ENCODE peak calls at places on chromosome 4, in eight cellular contexts. G, O, I, U, N, Z, Y and M are unnamed samples. For H3K4me1, the result is how much of the 10 kb centered on the place peaks cover.

GRCh38 chr4:183171484-183172267 is 72.6 kb downstream of the WWC2 start:
- DNase-seq in Y (no peak), I (no peak), G (peak), N (peak), U (no peak), Z (no peak), O (no peak), M (no peak)

GRCh38 chr4:54225671-54226398 is 3.3 kb upstream of the PDGFRA start:
- DNase-seq in Z (peak), N (no peak), O (no peak), Y (no peak), G (peak), U (no peak), I (no peak), M (no peak)

GRCh38 chr4:74104145-74104544 is 5.2 kb upstream of the CXCL2 start:
- DNase-seq in G (no peak), I (no peak), Z (peak), N (peak), Y (no peak), U (peak), O (no peak), M (peak)

GRCh38 chr4:3073158-3074077 is 920 bp downstream of the HTT-AS start:
- DNase-seq in Y (no peak), Z (no peak), N (no peak), O (no peak), I (no peak), G (no peak), U (peak), M (peak)

GRCh38 chr4:158810487-158811215 is 41.8 kb downstream of the FNIP2 start:
- DNase-seq in O (no peak), I (peak), G (peak), U (peak), Y (peak), Z (peak), N (peak), M (peak)

GRCh38 chr4:118999919-119000318 is 111.3 kb downstream of the SYNPO2 start:
- DNase-seq in N (no peak), U (no peak), I (no peak), Z (no peak), G (no peak), Y (no peak), O (no peak), M (no peak)

GRCh38 chr4:95591278-95591677 is 42.5 kb upstream of the UNC5C start:
- DNase-seq in G (no peak), U (no peak), O (no peak), Z (no peak), I (no peak), N (no peak), Y (no peak), M (no peak)

GRCh38 chr4:33961751-33962150 is 2282.6 kb downstream of the ARAP2 start:
- DNase-seq in G (peak), Y (no peak), O (no peak), I (no peak), U (no peak), N (peak), Z (no peak), M (no peak)

GRCh38 chr4:2833671-2834000 is 10.0 kb upstream of the ADD1 start:
- DNase-seq in Z (peak), G (no peak), O (no peak), Y (peak), U (no peak), I (no peak), N (no peak), M (no peak)

GRCh38 chr4:113436360-113436759 is 325.2 kb downstream of the CAMK2D start:
- DNase-seq in I (no peak), U (no peak), N (peak), Y (no peak), O (no peak), G (no peak), Z (no peak), M (no peak)

GRCh38 chr4:125388653-125389052 is 73.9 kb downstream of the FAT4 start:
- DNase-seq in N (peak), I (no peak), Y (no peak), U (no peak), O (no peak), G (peak), Z (no peak), M (no peak)

GRCh38 chr4:164571593-164572385 is 182.1 kb upstream of the SMIM31 start:
- DNase-seq in Y (no peak), U (no peak), O (no peak), Z (no peak), I (no peak), N (peak), G (peak), M (no peak)
- H3K4me1 ChIP-seq in Y (under half), U (under half), O (under half), Z (under half), I (under half), N (under half), G (under half), M (under half)

GRCh38 chr4:41216294-41217019 is 2.1 kb upstream of the APBB2 start:
- DNase-seq in Y (peak), I (peak), N (peak), O (peak), U (peak), Z (peak), G (peak), M (peak)
- TF ChIP-seq CTCF in Y (no peak), I (no peak), N (no peak), O (peak), U (no peak), Z (peak), G (no peak), M (peak)

GRCh38 chr4:130563185-130563890 is 1467.4 kb downstream of the C4orf33 start:
- DNase-seq in U (peak), O (no peak), G (peak), Z (peak), Y (no peak), N (peak), I (peak), M (peak)

GRCh38 chr4:130559268-130559667 is 1463.3 kb downstream of the C4orf33 start:
- DNase-seq in U (no peak), Y (no peak), N (no peak), O (no peak), G (no peak), Z (no peak), I (no peak), M (no peak)

GRCh38 chr4:130568746-130569145 is 1472.8 kb downstream of the C4orf33 start:
- DNase-seq in O (no peak), N (no peak), U (no peak), Z (no peak), I (no peak), Y (no peak), G (no peak), M (no peak)

GRCh38 chr4:130563891-130564418 is 1468.0 kb downstream of the C4orf33 start:
- DNase-seq in Z (no peak), I (no peak), Y (no peak), O (no peak), U (no peak), N (no peak), G (no peak), M (no peak)
- H3K4me3 ChIP-seq in Z (peak), I (no peak), Y (no peak), O (peak), U (no peak), N (peak), G (peak), M (peak)

DNA sequence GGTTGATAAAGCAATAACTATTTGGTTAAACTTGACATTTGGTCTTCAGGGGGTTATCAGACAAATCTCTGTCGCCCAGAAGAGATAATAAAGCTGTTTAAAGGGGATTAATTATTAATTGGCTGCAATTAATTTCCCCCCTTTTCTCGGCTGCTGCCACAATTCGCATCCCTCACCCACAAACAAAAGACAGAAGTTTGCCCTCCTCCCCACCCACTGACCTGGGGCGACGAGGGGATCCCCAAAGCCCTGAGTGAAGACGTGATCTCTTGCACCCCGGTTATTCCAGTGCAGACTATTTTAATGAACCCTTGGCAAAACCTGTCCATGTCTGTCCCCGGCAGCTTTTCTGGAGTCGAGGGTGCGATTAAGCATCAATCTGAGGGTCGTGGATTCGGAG is 55.7 kb upstream of the TMEM33 start:
- DNase-seq in N (no peak), Y (no peak), G (no peak), I (no peak), O (no peak), U (no peak), Z (no peak), M (no peak)
- H3K4me1 ChIP-seq in N (under half), Y (under half), G (under half), I (under half), O (under half), U (under half), Z (under half), M (under half)